ENCODE peak calls at places on chromosomes 13 and 19, in eight cellular contexts. Z is thoracic aorta, O is mucosa of descending colon, M is HFFc6, H is right lobe of liver, I is progenitor cell of endocrine pancreas, E is body of pancreas, A is GM23338. Q is an unnamed sample.

GRCh38 chr19:45764487-45764886 is 4.6 kb downstream of the SIX5 start:
- DNase-seq in Z (no peak), O (no peak), M (no peak), H (no peak), I (no peak), E (no peak), A (peak; percentile 50), Q (no peak)

GRCh38 chr19:35996777-35997176 is 1.8 kb downstream of the SDHAF1 start:
- DNase-seq in Z (no peak), O (no peak), M (no peak), H (no peak), I (no peak), E (no peak), A (no peak), Q (no peak)

GRCh38 chr19:6476155-6476895 is 5.3 kb downstream of the DENND1C start:
- DNase-seq in Z (no peak), O (peak; percentile 97), M (peak; percentile 4), H (peak; percentile 92), I (peak; percentile 78), E (peak; percentile 93), A (peak; percentile 100), Q (peak; percentile 43)

GRCh38 chr19:58218899-58219298 is 9.8 kb upstream of the ZNF544 start:
- DNase-seq in Z (no peak), O (no peak), M (no peak), H (no peak), I (no peak), E (no peak), A (peak; percentile 72), Q (no peak)

GRCh38 chr13:114155923-114156883 is 22.9 kb upstream of the CFAP97D2 start:
- DNase-seq in Z (no peak), O (no peak), M (no peak), H (no peak), I (no peak), E (no peak), A (no peak), Q (no peak)

GRCh38 chr13:50682002-50682401 is 161.5 kb downstream of the DLEU7 start:
- DNase-seq in Z (no peak), O (no peak), M (no peak), H (no peak), I (no peak), E (no peak), A (no peak), Q (no peak)

GRCh38 chr13:33932765-33933406 is 114.9 kb downstream of the RFC3 start:
- DNase-seq in Z (no peak), O (no peak), M (no peak), H (no peak), I (no peak), E (no peak), A (no peak), Q (no peak)

GRCh38 chr13:112435973-112436372 is 59.8 kb downstream of the SPACA7 start:
- DNase-seq in Z (no peak), O (no peak), M (no peak), H (no peak), I (no peak), E (no peak), A (no peak), Q (no peak)

GRCh38 chr13:113093580-113094409 is 11.8 kb upstream of the F7 start:
- DNase-seq in Z (no peak), O (no peak), M (no peak), H (no peak), I (no peak), E (no peak), A (no peak), Q (no peak)

GRCh38 chr19:54309811-54310210 is 3.2 kb downstream of the LILRA5 start:
- DNase-seq in Z (no peak), O (no peak), M (no peak), H (no peak), I (no peak), E (no peak), A (no peak), Q (no peak)

GRCh38 chr19:45078390-45079062 is 534 bp upstream of the GEMIN7 start:
- DNase-seq in Z (no peak), O (no peak), M (no peak), H (no peak), I (no peak), E (no peak), A (no peak), Q (no peak)

GRCh38 chr13:46687810-46688209 is 109.2 kb downstream of the ESD start:
- DNase-seq in Z (no peak), O (no peak), M (peak; percentile 19), H (no peak), I (no peak), E (peak; percentile 35), A (peak; percentile 80), Q (peak; percentile 35)

GRCh38 chr19:54462713-54463530 is 656 bp downstream of the LENG9 start:
- DNase-seq in Z (no peak), O (peak; percentile 80), M (peak; percentile 25), H (peak; percentile 80), I (no peak), E (peak; percentile 77), A (peak; percentile 81), Q (peak; percentile 78)

GRCh38 chr19:15885167-15885566 is 12.7 kb downstream of the CYP4F2 start:
- DNase-seq in Z (no peak), O (no peak), M (no peak), H (no peak), I (no peak), E (no peak), A (no peak), Q (no peak)

GRCh38 chr19:44539991-44540390 is 10.5 kb upstream of the CEACAM20 start:
- DNase-seq in Z (no peak), O (no peak), M (no peak), H (no peak), I (no peak), E (no peak), A (no peak), Q (no peak)

GRCh38 chr13:40609972-40610726 is 56.3 kb downstream of the FOXO1 start:
- DNase-seq in Z (no peak), O (peak; percentile 24), M (no peak), H (no peak), I (no peak), E (no peak), A (no peak), Q (no peak)

GRCh38 chr19:6610934-6611370 is 20.0 kb upstream of the CD70 start:
- DNase-seq in Z (no peak), O (no peak), M (peak; percentile 93), H (no peak), I (no peak), E (no peak), A (no peak), Q (no peak)

GRCh38 chr13:30711375-30711774 is 24.0 kb upstream of the ALOX5AP start:
- DNase-seq in Z (no peak), O (no peak), M (peak; percentile 63), H (no peak), I (no peak), E (no peak), A (no peak), Q (no peak)

GRCh38 chr13:102231486-102231885 is 170.4 kb downstream of the FGF14 start:
- DNase-seq in Z (no peak), O (no peak), M (no peak), H (no peak), I (no peak), E (no peak), A (no peak), Q (no peak)

GRCh38 chr13:24650157-24650556 is 30.1 kb upstream of the ATP12A start:
- DNase-seq in Z (no peak), O (no peak), M (no peak), H (no peak), I (no peak), E (no peak), A (no peak), Q (no peak)

GRCh38 chr19:961866-962620 is 22.1 kb upstream of the WDR18 start:
- DNase-seq in Z (no peak), O (peak; percentile 81), M (peak; percentile 19), H (no peak), I (no peak), E (no peak), A (no peak), Q (no peak)

GRCh38 chr13:42569576-42570344 is 4.2 kb upstream of the TNFSF11 start:
- DNase-seq in Z (no peak), O (no peak), M (no peak), H (no peak), I (no peak), E (no peak), A (no peak), Q (no peak)

GRCh38 chr19:58578430-58578925 is 5.3 kb upstream of the MZF1 start:
- DNase-seq in Z (no peak), O (no peak), M (no peak), H (no peak), I (no peak), E (no peak), A (no peak), Q (no peak)

GRCh38 chr13:37229931-37230330 is 124.5 kb upstream of the CSNK1A1L start:
- DNase-seq in Z (no peak), O (no peak), M (no peak), H (no peak), I (no peak), E (no peak), A (no peak), Q (no peak)

GRCh38 chr19:19550454-19550842 is 12.4 kb downstream of the CILP2 start:
- DNase-seq in Z (no peak), O (no peak), M (peak; percentile 39), H (no peak), I (no peak), E (no peak), A (no peak), Q (no peak)

DNA sequence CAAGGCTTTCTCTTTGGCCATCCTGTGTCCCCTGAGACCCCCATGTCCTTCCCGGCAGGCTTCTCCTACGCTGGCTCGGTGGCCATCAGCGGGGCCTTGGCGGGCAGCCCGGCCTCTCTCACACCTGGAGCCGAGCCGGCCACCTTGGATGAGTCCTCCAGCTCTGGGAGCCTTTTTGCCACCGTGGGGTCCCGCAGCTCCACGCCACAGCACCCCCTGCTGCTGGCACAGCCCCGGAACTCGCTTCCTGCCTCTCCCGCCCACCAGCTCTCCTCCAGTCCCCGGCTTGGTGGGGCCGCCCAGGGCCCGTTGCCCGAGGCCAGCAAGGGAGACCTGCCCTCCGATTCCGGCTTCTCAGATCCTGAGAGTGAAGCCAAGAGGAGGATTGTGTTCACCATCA is 14.2 kb downstream of the PLEKHJ1 start:
- DNase-seq in Z (no peak), O (no peak), M (no peak), H (no peak), I (no peak), E (no peak), A (no peak), Q (no peak)
- TF ChIP-seq CTCF in Z (no peak), O (no peak), M (peak; percentile 49), H (no peak), I (peak; percentile 21), E (no peak), A (peak; percentile 38), Q (no peak)

GRCh38 chr19:21439372-21439771 is 42.4 kb downstream of the ZNF493 start:
- DNase-seq in Z (no peak), O (no peak), M (no peak), H (no peak), I (no peak), E (peak; percentile 52), A (no peak), Q (no peak)
- TF ChIP-seq CTCF in Z (no peak), O (no peak), M (no peak), H (no peak), I (no peak), E (no peak), A (no peak), Q (no peak)

GRCh38 chr13:48750588-48751383 is 97.1 kb downstream of the CYSLTR2 start:
- DNase-seq in Z (no peak), O (no peak), M (no peak), H (no peak), I (no peak), E (no peak), A (no peak), Q (no peak)
- TF ChIP-seq CTCF in Z (peak; percentile 46), O (no peak), M (no peak), H (no peak), I (no peak), E (no peak), A (no peak), Q (no peak)

GRCh38 chr13:76016799-76017198 is 380.7 kb downstream of the LMO7 start:
- DNase-seq in Z (no peak), O (peak; percentile 50), M (no peak), H (no peak), I (no peak), E (no peak), A (peak; percentile 80), Q (peak; percentile 9)
- TF ChIP-seq CTCF in Z (no peak), O (no peak), M (peak; percentile 73), H (peak; percentile 44), I (peak; percentile 44), E (no peak), A (peak; percentile 78), Q (no peak)

Q was measured in Calu3.